ENCODE peak calls at places on chromosome 10, in four cellular contexts. A, O, J and T are unnamed samples.

GRCh38 chr10:99874341-99875085 is 92.1 kb downstream of the ABCC2 start:
- DNase-seq in O (no peak), A (no peak), J (no peak), T (no peak)

GRCh38 chr10:124630551-124630950 is 113.6 kb downstream of the FAM53B start:
- DNase-seq in A (no peak), J (no peak), O (no peak), T (no peak)

GRCh38 chr10:121087129-121087528 is 236.0 kb downstream of the WDR11 start:
- DNase-seq in J (no peak), O (no peak), A (no peak), T (no peak)

GRCh38 chr10:15197276-15197675 is 28.8 kb upstream of the NMT2 start:
- DNase-seq in O (no peak), A (no peak), J (no peak), T (no peak)

GRCh38 chr10:120949511-120950102 is 98.4 kb downstream of the WDR11 start:
- DNase-seq in J (no peak), O (no peak), A (no peak), T (no peak)

GRCh38 chr10:58701398-58702135 is 188.9 kb downstream of the BICC1 start:
- DNase-seq in A (no peak), O (no peak), J (no peak), T (no peak)

GRCh38 chr10:132276179-132276675 is 31.5 kb downstream of the STK32C start:
- DNase-seq in O (no peak), A (no peak), J (no peak), T (no peak)

GRCh38 chr10:62735464-62736188 is 68.9 kb upstream of the ADO start:
- DNase-seq in A (no peak), J (no peak), O (no peak), T (peak; percentile 26)

GRCh38 chr10:12332572-12333381 is 16.6 kb upstream of the CAMK1D start:
- DNase-seq in J (no peak), O (no peak), A (no peak), T (no peak)

GRCh38 chr10:76543655-76544054 is 1094.0 kb downstream of the KCNMA1 start:
- DNase-seq in A (no peak), J (no peak), O (no peak), T (no peak)

GRCh38 chr10:132616995-132617780 is 79.6 kb downstream of the INPP5A start:
- DNase-seq in A (no peak), J (no peak), O (no peak), T (no peak)

GRCh38 chr10:118585234-118585633 is 10.2 kb downstream of the PRLHR start:
- DNase-seq in O (no peak), A (no peak), J (no peak), T (no peak)

GRCh38 chr10:124743188-124744046 is 761 bp downstream of the FAM53B start:
- DNase-seq in O (no peak), A (no peak), J (no peak), T (peak; percentile 46)

GRCh38 chr10:133189256-133189655 is 29.2 kb downstream of the KNDC1 start:
- DNase-seq in A (no peak), J (no peak), O (no peak), T (no peak)

GRCh38 chr10:17851611-17852010 is 42.5 kb downstream of the MRC1 start:
- DNase-seq in O (no peak), A (no peak), J (no peak), T (no peak)

GRCh38 chr10:96794786-96795733 is 37.0 kb upstream of the LCOR start:
- DNase-seq in J (peak; percentile 27), O (no peak), A (no peak), T (no peak)

GRCh38 chr10:13201132-13201531 is 33.0 kb downstream of the UCMA start:
- DNase-seq in A (no peak), O (no peak), J (no peak), T (no peak)

DNA sequence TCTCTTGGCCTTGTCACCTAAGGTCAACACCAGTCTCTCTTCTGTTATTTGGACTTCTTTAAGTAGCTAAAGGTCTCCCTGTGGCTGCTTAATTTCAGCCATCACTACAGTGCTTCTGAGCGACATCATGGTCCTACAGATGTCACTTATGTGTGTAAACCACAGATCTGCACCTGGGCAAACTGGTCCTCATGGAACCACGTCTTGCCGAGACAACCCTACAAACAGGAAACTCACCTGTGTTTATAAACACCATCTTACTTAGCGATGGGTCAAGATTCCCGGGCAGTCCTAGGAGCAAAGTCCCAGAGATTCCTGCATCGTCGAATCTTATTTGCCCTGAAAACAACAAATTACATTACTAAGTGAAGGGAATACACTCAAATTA is 27.8 kb downstream of the KLF6 start:
- DNase-seq in A (no peak), O (no peak), J (no peak), T (no peak)
- TF ChIP-seq FOSL1 in A (no peak), O (no peak), J (no peak), T (no peak)

DNA sequence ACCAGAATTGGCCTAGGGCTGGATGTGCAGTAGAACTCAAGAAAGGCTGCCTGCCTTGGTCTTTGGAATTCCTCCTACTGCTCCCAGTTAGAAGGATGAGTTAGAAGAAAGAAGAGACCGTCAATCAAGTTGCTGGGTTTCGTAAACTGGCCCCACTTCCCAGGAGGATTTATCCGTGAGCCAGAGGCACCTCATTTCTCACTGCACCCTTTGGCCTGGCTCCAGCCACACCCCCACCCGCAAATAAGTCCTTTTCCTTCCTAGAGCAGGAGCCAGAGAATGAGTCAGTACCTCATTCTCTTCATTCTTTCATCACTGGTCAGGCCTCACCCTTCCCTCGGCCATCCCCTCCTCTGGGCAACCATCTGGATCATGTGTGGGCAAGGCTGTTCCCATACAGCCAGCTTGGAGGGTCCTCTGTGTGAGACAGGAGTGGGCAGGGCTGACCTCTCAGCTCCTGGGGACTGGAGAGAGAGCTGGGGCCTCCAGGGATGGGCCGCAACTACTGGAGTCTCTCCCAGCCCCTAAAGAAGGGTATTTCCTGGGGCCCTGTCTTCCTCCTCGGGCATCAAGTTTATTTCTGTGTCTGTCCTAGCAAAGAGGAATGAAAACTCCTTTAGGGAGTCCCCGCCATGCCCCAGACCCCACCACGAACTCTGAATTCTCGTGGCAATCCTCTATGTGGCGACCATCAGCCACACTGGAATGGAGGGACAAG is 87.2 kb upstream of the DUSP5 start:
- DNase-seq in J (peak; percentile 42), A (no peak), O (peak; percentile 91), T (peak; percentile 27)
- TF ChIP-seq FOSL1 in J (no peak), A (no peak), O (no peak), T (peak; percentile 54)

GRCh38 chr10:128854965-128855364 is 612.1 kb upstream of the MGMT start:
- DNase-seq in O (no peak), A (no peak), J (peak; percentile 70), T (no peak)
- TF ChIP-seq FOSL1 in O (no peak), A (no peak), J (no peak), T (no peak)

DNA sequence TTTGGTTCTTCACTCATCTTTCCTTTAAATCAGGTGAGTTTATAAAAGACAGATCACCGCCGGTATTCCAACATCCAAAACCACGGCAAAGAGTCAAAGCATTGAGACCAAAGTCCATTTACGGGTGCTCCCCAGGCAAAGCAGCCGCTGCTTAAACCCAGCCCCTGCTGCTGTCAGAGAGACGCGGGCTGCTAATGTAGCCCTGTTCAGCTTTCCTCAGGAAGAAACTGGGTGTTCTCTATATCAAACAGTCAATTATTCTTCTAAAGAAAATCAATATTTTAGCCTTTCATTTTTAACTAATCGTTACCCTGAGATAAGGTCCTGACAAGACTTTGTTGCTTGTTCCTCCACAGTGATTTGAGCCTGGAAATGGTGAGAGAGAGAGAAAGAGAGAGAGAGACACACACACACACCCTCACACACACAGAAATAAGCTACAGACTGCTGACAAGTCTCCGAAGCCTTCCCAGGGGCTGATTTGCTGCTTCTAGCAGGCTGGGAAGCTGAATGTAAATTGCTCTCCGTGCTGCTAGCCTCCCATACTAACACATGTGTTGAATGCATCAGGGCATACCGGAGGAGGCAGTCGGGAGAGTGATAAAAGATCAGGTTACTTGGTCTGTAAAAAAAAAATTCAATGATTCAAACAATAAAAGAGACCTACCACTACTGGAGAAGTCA is 183.0 kb upstream of the ANK3 start:
- DNase-seq in J (peak; percentile 12), A (peak; percentile 5), O (no peak), T (no peak)
- TF ChIP-seq FOSL1 in J (no peak), A (no peak), O (no peak), T (no peak)

DNA sequence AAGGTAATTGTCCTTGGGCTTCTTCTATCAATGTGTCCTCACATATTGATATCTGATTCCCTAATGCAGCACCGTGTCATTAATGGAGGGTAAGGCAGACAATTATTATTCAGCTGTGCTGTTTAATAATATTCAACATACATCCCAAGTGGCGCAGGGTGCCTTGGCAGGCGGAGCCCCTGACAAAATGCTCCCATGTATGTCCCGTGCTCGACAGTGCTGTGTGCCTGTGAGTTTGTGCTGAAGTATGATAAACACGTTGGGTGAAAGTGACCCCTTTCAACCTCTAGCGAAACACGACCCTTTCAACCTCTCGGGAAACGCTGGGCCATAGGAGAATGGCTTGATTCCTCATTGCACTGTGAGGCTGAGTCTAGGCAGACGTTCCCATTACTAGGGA is 31.3 kb downstream of the PFKP start:
- DNase-seq in O (no peak), J (no peak), A (no peak), T (no peak)
- TF ChIP-seq FOSL1 in O (no peak), J (no peak), A (no peak), T (no peak)

DNA sequence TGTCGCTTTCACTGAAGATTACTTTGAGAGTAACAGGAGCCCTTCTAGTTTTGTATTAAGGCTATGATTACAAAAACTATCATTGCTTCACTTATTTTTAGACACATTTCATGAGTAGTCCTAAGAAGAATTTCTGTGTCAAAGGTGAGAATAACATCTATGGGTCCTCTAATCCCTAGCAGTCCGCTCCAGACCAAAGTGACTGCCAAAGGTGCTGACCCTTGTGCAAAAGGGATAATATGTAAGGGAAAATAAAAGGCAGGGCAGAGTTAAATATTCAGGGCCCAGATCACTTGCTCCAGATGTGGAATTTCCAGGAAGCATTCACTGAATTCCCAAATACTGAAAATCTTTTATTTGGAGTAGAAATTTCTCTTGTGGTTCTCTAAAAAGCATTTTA is 29.3 kb downstream of the RHOBTB1 start:
- DNase-seq in O (no peak), J (no peak), A (no peak), T (no peak)
- TF ChIP-seq FOSL1 in O (no peak), J (no peak), A (no peak), T (no peak)

GRCh38 chr10:91596821-91597396 is 36.0 kb downstream of the PPP1R3C start:
- DNase-seq in A (no peak), J (no peak), O (no peak), T (no peak)
- TF ChIP-seq FOSL1 in A (no peak), J (no peak), O (no peak), T (no peak)

GRCh38 chr10:24762966-24763623 is 39.4 kb upstream of the ARHGAP21 start:
- DNase-seq in O (no peak), J (peak; percentile 64), A (peak; percentile 1), T (no peak)
- TF ChIP-seq FOSL1 in O (no peak), J (no peak), A (no peak), T (no peak)

GRCh38 chr10:43136995-43137700 is 1.1 kb upstream of the CSGALNACT2 start:
- DNase-seq in A (no peak), J (no peak), O (no peak), T (no peak)
- TF ChIP-seq FOSL1 in A (no peak), J (no peak), O (no peak), T (no peak)

GRCh38 chr10:86373251-86373650 is 6.7 kb upstream of the GRID1 start:
- DNase-seq in O (no peak), J (no peak), A (no peak), T (no peak)
- TF ChIP-seq FOSL1 in O (no peak), J (no peak), A (no peak), T (no peak)